ENCODE peak calls at places on chromosomes 13 and 19, in four cellular contexts. C is SK-N-SH, I is A549, U is left lung. L is an unnamed sample.
A peak's percentile ranks its signal among the peaks of the same experiment; 100 is the strongest.

GRCh38 chr13:27182844-27183497 is 11.4 kb upstream of the USP12 start:
- DNase-seq in I (peak; percentile 46), C (no peak), U (peak; percentile 56), L (peak; percentile 58)

GRCh38 chr13:21033224-21033855 is 28.0 kb downstream of the LATS2 start:
- DNase-seq in C (no peak), U (no peak), I (no peak), L (no peak)

GRCh38 chr13:99320693-99321481 is 13.7 kb upstream of the GPR183 start:
- DNase-seq in U (no peak), C (no peak), I (no peak), L (no peak)

GRCh38 chr13:21033866-21034601 is 27.4 kb downstream of the LATS2 start:
- DNase-seq in C (no peak), U (no peak), I (no peak), L (no peak)

GRCh38 chr13:76948139-76948538 is at the start of gene ACOD1:
- DNase-seq in C (no peak), I (no peak), U (no peak), L (no peak)

GRCh38 chr13:33207616-33207964 is 78.0 kb downstream of the STARD13 start:
- DNase-seq in C (no peak), I (no peak), U (peak; percentile 47), L (no peak)

GRCh38 chr13:42110410-42111155 is 62.1 kb downstream of the DGKH start:
- DNase-seq in I (peak; percentile 36), U (no peak), C (peak; percentile 55), L (no peak)

GRCh38 chr19:42216653-42217521 is 590 bp downstream of the DEDD2 start:
- DNase-seq in I (peak; percentile 66), C (peak; percentile 86), U (peak; percentile 65), L (peak; percentile 46)

GRCh38 chr13:30829788-30830637 is 76.1 kb upstream of the MEDAG start:
- DNase-seq in I (no peak), U (no peak), C (no peak), L (no peak)

GRCh38 chr19:35120492-35120891 is 4.9 kb downstream of the FXYD3 start:
- DNase-seq in U (no peak), I (no peak), C (no peak), L (no peak)

GRCh38 chr19:17445526-17446165 is 2.8 kb downstream of the TMEM221 start:
- DNase-seq in U (no peak), I (no peak), C (no peak), L (no peak)

GRCh38 chr19:16605552-16605951 is 22.5 kb downstream of the MED26 start:
- DNase-seq in U (no peak), I (no peak), C (peak; percentile 38), L (peak; percentile 48)

GRCh38 chr19:12180377-12180776 is 17.5 kb downstream of the ZNF136 start:
- DNase-seq in C (no peak), U (no peak), I (no peak), L (no peak)

GRCh38 chr13:62997696-62998095 is 1582.0 kb upstream of the PCDH20 start:
- DNase-seq in I (no peak), U (no peak), C (no peak), L (no peak)

GRCh38 chr19:48896191-48896720 is 2.3 kb downstream of the TULP2 start:
- DNase-seq in C (peak; percentile 90), I (no peak), U (peak; percentile 71), L (peak; percentile 65)

GRCh38 chr19:11767633-11768133 is 883 bp downstream of the ZNF441 start:
- DNase-seq in C (peak; percentile 57), I (no peak), U (peak; percentile 52), L (peak; percentile 17)

GRCh38 chr19:16462757-16463250 is 9.0 kb downstream of the EPS15L1 start:
- DNase-seq in I (no peak), U (no peak), C (no peak), L (peak; percentile 41)

GRCh38 chr19:45587873-45588272 is 3.3 kb upstream of the OPA3 start:
- DNase-seq in I (no peak), U (no peak), C (no peak), L (no peak)

GRCh38 chr13:27264181-27264580 is 6.4 kb upstream of the RASL11A start:
- DNase-seq in I (no peak), C (peak; percentile 30), U (no peak), L (no peak)

GRCh38 chr19:41871573-41872383 is 5.3 kb upstream of the CD79A start:
- DNase-seq in U (no peak), C (peak; percentile 19), I (no peak), L (peak; percentile 23)

GRCh38 chr13:67742478-67742877 is 512.3 kb upstream of the PCDH9 start:
- DNase-seq in C (no peak), I (no peak), U (no peak), L (no peak)

GRCh38 chr13:69683921-69684663 is 423.5 kb upstream of the ATXN8OS start:
- DNase-seq in U (no peak), I (no peak), C (no peak), L (no peak)

DNA sequence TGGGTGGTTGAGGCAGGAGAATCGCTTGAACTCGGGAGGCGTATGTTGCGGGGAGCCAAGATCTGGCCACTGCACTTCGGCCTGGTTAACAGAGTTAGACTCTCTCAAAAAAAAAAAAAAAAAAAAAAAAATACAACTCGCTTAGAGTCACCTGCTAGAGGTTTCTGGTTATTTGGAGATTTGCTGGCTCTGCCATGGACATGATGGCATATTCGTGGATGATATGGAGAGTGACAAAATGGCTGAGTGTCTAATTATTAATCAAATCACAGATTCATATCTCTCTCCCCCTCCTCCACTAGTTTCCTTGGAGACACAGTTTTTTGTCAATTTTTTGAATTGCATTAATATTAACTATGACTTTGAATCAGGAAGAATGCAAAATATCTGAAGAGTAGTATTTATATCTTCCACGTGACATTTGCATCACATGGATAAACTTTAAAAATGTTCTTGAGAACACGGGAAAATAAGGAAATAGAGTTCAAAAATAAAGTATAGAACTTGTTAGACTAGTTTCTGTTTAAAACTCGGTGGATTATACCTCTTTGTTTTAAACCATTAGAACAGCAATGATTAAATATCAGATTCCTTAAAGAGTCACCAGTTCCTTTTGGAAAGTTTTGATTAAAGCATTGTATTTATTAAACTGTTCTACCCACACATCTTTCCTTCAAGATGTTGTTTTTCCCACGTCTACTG is 47.9 kb downstream of the KLF5 start:
- DNase-seq in C (no peak), U (no peak), I (no peak), L (no peak)
- H3K27ac ChIP-seq in C (no peak overlapping the region), U (no peak overlapping the region), I (no peak overlapping the region), L (no peak overlapping the region)

DNA sequence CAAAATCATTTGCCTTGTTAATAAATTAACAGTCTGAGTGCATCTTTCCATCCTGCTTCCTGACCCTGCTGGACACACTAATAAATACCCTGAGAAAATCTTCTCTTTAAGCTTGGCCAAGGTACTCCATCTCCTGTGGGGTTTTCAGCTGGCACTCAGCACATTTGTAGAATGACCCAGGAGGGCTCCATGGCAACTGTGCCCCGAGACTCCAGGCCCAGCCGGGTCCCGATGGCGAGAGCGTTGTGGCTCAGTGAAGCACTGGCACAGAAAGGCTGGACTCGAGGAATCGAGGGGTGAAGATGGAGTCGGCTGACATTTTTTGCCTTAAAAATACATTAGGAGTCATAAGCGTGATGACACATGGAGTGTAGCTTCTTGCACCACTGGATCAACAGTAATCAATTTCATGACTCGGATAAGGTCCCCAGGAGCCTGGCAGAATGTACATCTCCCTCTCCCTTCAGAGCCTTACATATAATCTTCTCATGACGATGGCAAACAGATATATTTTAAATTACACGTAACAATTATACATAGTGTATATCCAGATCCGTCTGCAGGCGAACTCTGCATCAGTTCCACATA is 85.4 kb downstream of the SLC7A1 start:
- DNase-seq in I (no peak), C (no peak), U (no peak), L (no peak)
- TF ChIP-seq CTCF in I (no peak), C (no peak), U (no peak), L (no peak)

DNA sequence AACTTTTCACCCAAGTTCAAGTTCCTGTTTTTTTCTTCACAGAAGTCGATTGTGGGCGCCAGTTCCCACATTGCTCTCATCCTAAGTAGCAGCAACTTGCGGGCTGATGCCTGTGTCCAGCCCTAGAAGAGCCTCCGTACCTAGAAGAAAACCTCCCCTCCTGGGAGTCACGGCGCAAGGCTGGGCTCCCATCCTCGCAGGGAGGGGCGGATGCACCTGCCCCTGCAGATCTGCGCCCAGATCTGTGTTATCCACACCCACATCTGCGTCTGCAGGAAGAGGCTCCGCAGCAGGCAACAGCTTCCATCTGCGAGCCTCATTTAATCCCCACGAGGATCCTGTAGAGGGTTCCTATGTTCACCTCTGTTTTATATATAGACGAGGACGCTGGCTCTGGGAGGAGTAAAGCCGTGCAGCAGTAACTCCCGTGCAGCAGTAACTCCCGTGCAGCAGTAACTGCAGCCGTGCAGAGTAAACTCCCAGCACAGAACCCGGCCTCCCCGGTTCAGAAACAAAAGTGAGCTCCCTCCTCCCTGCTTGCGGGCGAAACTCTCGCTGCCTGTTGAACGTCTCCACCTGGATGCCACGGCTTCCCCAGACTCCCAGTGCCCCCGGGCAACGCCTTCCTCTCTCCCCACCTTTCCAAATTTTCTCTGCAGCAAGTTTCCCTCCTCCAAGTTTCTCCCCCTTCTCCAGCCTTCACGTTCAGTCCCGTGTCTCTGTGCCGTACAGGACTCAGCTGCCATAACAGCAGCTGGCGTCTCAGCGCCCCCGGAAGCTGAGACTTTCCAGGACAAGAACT is 23.5 kb upstream of the LAIR1 start:
- DNase-seq in U (peak; percentile 65), I (no peak), C (no peak), L (peak; percentile 26)
- H3K27ac ChIP-seq in U (peak overlapping the region; percentile 58), I (no peak overlapping the region), C (no peak overlapping the region), L (peak overlapping the region; percentile 9)

GRCh38 chr19:53944933-53945332 is 17.8 kb upstream of the CACNG8 start:
- DNase-seq in C (no peak), U (no peak), I (no peak), L (no peak)

GRCh38 chr19:53945441-53945840 is 17.3 kb upstream of the CACNG8 start:
- DNase-seq in U (no peak), I (peak; percentile 79), C (peak; percentile 78), L (no peak)

GRCh38 chr19:53945998-53946397 is 16.7 kb upstream of the CACNG8 start:
- DNase-seq in U (no peak), I (no peak), C (no peak), L (no peak)

GRCh38 chr19:53944416-53944815 is 18.3 kb upstream of the CACNG8 start:
- DNase-seq in C (no peak), I (no peak), U (no peak), L (no peak)

GRCh38 chr19:53947624-53948023 is 15.1 kb upstream of the CACNG8 start:
- DNase-seq in C (peak; percentile 65), I (peak; percentile 67), U (no peak), L (no peak)
- TF ChIP-seq CTCF in C (peak; percentile 32), I (peak; percentile 40), U (no peak), L (no peak)

DNA sequence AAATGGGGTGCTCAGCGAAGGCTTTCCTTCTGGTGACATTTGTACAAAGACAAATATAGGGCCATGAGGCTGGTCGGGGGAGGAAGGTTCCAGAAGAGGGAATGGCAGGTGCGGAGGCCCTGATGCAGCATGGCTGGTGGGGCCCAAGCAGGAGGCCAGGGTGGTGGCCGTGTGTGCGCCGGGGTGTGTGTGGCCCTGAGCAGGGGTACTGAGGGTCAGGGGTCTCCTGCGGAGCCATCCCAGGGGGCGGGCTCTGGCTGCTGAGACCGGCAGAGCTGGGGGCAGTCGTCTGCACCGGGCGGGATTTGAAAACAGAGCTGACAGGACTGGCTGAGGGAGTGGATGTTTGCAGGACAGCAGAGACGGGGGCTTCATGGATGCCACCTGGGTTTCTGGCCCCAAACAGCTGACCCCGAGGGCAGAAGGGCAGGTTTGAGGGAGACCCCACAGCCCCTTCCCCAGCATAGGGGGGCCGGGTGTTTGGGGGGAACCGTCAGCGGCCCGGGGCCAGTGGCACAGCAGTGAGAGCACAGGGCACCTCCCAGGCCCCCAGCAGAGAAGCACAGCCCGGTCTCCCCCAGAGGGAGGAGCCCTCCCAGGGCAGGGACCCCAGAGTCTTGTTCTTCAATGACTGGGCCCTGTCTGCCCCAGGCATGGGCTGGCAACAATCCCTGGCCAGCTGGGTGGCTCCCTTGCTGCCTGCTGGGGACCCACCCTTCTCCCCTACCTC is 11.4 kb downstream of the PIAS4 start:
- DNase-seq in C (no peak), U (no peak), I (no peak), L (no peak)
- H3K27ac ChIP-seq in C (no peak overlapping the region), U (no peak overlapping the region), I (no peak overlapping the region), L (no peak overlapping the region)